ENCODE peak calls at places on chromosome 5, in eight cellular contexts. M, W, L, K, U, J, C and A are unnamed samples.

GRCh38 chr5:54017580-54017979 is 292.8 kb downstream of the ARL15 start:
- DNase-seq in J (no peak), L (no peak), C (no peak), K (no peak), M (no peak), U (no peak), W (no peak), A (no peak)

GRCh38 chr5:140372971-140373487 is 13.0 kb downstream of the SLC4A9 start:
- DNase-seq in J (peak; percentile 59), C (peak; percentile 80), K (peak; percentile 56), W (peak; percentile 47), M (peak; percentile 90), L (peak; percentile 79), U (peak; percentile 89), A (peak; percentile 65)

GRCh38 chr5:154479944-154480750 is 2.1 kb upstream of the HAND1 start:
- DNase-seq in W (no peak), K (no peak), U (no peak), M (no peak), L (no peak), C (no peak), J (peak; percentile 57), A (no peak)

GRCh38 chr5:113140837-113141661 is 164.5 kb downstream of the DCP2 start:
- DNase-seq in W (peak; percentile 75), J (no peak), U (peak; percentile 95), K (no peak), L (no peak), M (peak; percentile 84), C (no peak), A (peak; percentile 16)

GRCh38 chr5:115241881-115242642 is 20.6 kb downstream of the PGGT1B start:
- DNase-seq in J (no peak), U (no peak), M (no peak), C (no peak), W (no peak), K (no peak), L (no peak), A (no peak)

GRCh38 chr5:103452666-103453065 is 109.9 kb downstream of the NUDT12 start:
- DNase-seq in J (no peak), W (peak; percentile 58), C (no peak), U (peak; percentile 63), K (no peak), L (no peak), M (no peak), A (no peak)

GRCh38 chr5:82911902-82912301 is 165.3 kb downstream of the TMEM167A start:
- DNase-seq in L (no peak), C (no peak), J (no peak), U (no peak), W (no peak), K (no peak), M (no peak), A (no peak)

GRCh38 chr5:1840741-1841521 is 39.7 kb downstream of the NDUFS6 start:
- DNase-seq in W (no peak), K (no peak), J (no peak), M (no peak), L (no peak), C (no peak), U (no peak), A (no peak)

GRCh38 chr5:52453176-52453575 is 334.5 kb upstream of the ITGA1 start:
- DNase-seq in M (no peak), L (no peak), K (no peak), U (no peak), W (no peak), J (no peak), C (no peak), A (no peak)

GRCh38 chr5:172931001-172931536 is 28.2 kb upstream of the RPL26L1 start:
- DNase-seq in M (no peak), L (peak; percentile 83), K (no peak), W (peak; percentile 94), U (peak; percentile 94), J (no peak), C (no peak), A (peak; percentile 70)

GRCh38 chr5:163569284-163569683 is 63.9 kb downstream of the MAT2B start:
- DNase-seq in J (no peak), W (no peak), L (no peak), C (no peak), M (peak; percentile 62), K (no peak), U (peak; percentile 50), A (no peak)

GRCh38 chr5:174045470-174046025 is at the start of gene NSG2:
- DNase-seq in L (peak; percentile 72), K (peak; percentile 85), C (peak; percentile 88), M (peak; percentile 87), W (peak; percentile 30), J (peak; percentile 63), U (peak; percentile 81), A (peak; percentile 65)

GRCh38 chr5:58156977-58157701 is 302.7 kb downstream of the PLK2 start:
- DNase-seq in L (no peak), M (no peak), C (no peak), U (no peak), K (peak; percentile 38), J (no peak), W (peak; percentile 32), A (no peak)

GRCh38 chr5:2003206-2003605 is 120.5 kb upstream of the IRX4 start:
- DNase-seq in K (no peak), C (no peak), U (no peak), M (no peak), W (no peak), J (no peak), L (no peak), A (no peak)